ENCODE peak calls at places on chromosomes 3 and 15, in five cellular contexts. S is psoas muscle, L is astrocyte, O is lower lobe of right lung, D is breast epithelium. F is an unnamed sample.
A peak's percentile ranks its signal among the peaks of the same experiment; 100 is the strongest.

GRCh38 chr15:79896634-79897379 is at the start of gene MTHFS:
- DNase-seq in S (peak; percentile 89), L (peak; percentile 59), O (peak; percentile 91), D (peak; percentile 60), F (peak; percentile 90)

GRCh38 chr3:18199757-18200156 is 225.4 kb downstream of the SATB1 start:
- DNase-seq in S (no peak), L (no peak), O (no peak), D (no peak), F (no peak)

GRCh38 chr15:33132722-33133345 is 61.7 kb downstream of the FMN1 start:
- DNase-seq in S (no peak), L (peak; percentile 41), O (no peak), D (peak; percentile 65), F (no peak)

GRCh38 chr15:98076021-98076816 is 115.7 kb downstream of the ARRDC4 start:
- DNase-seq in S (no peak), L (peak; percentile 17), O (peak; percentile 69), D (no peak), F (no peak)

GRCh38 chr15:61659571-61660190 is 400.6 kb downstream of the VPS13C start:
- DNase-seq in S (no peak), L (no peak), O (no peak), D (no peak), F (no peak)

GRCh38 chr3:42544492-42545283 is 37.1 kb downstream of the SEC22C start:
- DNase-seq in S (no peak), L (no peak), O (peak; percentile 81), D (peak; percentile 61), F (no peak)

GRCh38 chr15:31197497-31198414 is 96.2 kb upstream of the TRPM1 start:
- DNase-seq in S (no peak), L (no peak), O (peak; percentile 76), D (no peak), F (no peak)

GRCh38 chr3:70606018-70606417 is 293.6 kb upstream of the MDFIC2 start:
- DNase-seq in S (no peak), L (peak; percentile 23), O (no peak), D (no peak), F (no peak)

GRCh38 chr15:69585937-69586336 is 133.3 kb downstream of the RPLP1 start:
- DNase-seq in S (no peak), L (no peak), O (no peak), D (no peak), F (no peak)

GRCh38 chr15:44532689-44533088 is 4.3 kb upstream of the EIF3J start:
- DNase-seq in S (no peak), L (no peak), O (no peak), D (no peak), F (no peak)

DNA sequence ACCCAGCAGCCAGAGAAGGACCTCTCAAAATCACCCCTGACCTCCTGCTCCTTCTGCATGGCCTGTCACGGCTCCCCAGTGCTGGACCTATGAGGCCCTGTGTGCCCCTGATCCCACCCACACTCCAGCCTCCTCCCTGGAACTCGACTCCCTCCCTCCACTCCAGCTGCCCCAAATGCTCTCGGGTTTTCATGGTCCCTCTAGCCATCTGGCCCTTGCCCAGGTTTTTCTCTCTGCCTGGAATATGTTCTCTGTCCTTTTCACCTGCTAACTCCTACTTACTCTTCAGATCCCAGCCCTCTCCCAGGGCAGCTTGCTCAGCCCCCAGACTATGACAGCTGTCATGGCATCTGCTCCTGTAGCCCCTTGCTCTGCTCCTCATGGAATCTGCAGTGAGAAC is 30.3 kb upstream of the RPL29 start:
- DNase-seq in S (peak; percentile 77), L (no peak), O (no peak), D (no peak), F (no peak)
- H3K27ac ChIP-seq in S (peak overlapping the region; percentile 92), L (no peak overlapping the region), O (no peak overlapping the region), D (no peak overlapping the region), F (no peak overlapping the region)

DNA sequence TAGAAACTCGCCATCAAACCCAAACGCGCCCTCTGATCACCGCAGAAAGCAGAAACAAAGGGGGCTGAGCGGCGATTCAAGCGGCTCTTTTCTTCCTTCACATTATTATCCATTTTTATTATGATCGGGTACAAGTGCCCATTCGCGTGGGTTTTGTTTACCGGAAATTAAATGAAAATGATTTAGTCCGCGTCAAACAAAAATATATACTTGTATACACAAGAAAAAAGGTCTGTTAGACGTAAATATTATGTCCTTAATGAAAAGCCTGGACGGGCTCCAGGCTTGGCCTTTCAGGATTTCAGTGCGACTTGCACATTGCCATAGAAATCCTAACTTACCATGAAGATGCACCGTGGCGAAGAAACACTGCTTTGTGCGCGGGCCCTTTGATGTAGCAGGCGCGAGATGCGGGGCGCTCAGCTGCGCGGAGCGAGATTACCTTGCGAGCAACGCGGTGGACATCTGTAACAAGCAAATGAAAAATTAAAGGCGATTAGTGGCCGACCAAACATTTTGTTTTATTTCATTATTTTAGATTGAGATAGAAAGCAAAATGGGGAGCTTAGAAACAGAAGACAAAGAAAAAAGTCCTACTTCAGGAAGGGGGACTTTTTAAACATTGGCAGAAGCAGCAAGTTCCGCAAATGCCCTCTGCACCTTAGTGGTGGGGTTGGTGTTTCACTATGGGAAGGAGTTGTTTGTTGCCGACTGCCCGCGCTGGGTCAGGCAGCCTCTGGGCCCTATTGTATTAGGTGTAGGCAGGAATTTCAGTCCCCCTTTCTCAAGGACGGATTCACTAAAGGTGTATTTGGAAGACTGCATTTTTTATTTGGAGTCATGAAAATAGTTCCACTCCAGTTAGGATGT is 17.7 kb downstream of the ZIC4 start:
- DNase-seq in S (no peak), L (no peak), O (no peak), D (no peak), F (no peak)
- H3K4me3 ChIP-seq in S (no peak overlapping the region), L (peak overlapping the region; percentile 12), O (no peak overlapping the region), D (no peak overlapping the region), F (no peak overlapping the region)

GRCh38 chr3:15630646-15631350 is 29.3 kb downstream of the BTD start:
- DNase-seq in S (no peak), L (peak; percentile 78), O (no peak), D (no peak), F (no peak)
- H3K27ac ChIP-seq in S (peak overlapping the region; percentile 95), L (peak overlapping the region; percentile 91), O (no peak overlapping the region), D (peak overlapping the region; percentile 53), F (no peak overlapping the region)

DNA sequence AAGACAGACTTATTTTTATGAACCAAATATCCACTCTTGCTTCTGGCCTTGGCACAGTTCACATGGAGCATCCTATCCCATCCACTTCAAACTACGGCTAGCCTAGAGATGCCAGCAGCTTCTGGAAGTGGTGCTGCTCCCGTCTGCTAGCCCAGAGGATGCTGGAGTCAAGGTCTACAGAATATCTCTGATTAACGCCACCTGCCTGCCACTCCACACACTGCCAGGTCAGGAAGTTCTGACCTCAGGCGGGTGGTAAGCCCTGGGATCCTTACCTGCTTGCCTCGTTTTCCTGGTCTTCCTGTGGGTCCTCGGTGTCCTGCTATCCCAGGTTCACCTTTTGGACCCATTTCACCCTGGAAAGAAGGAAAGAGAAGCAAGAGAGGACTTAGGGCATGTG is 42.9 kb downstream of the EAF1 start:
- DNase-seq in S (no peak), L (no peak), O (no peak), D (no peak), F (no peak)
- H3K4me3 ChIP-seq in S (no peak overlapping the region), L (no peak overlapping the region), O (no peak overlapping the region), D (no peak overlapping the region), F (no peak overlapping the region)

GRCh38 chr3:57952651-57953050 is 55.6 kb upstream of the FLNB start:
- DNase-seq in S (no peak), L (no peak), O (no peak), D (no peak), F (peak; percentile 13)
- H3K27ac ChIP-seq in S (peak overlapping the region; percentile 74), L (peak overlapping the region; percentile 80), O (no peak overlapping the region), D (peak overlapping the region; percentile 85), F (peak overlapping the region; percentile 88)

GRCh38 chr15:81301385-81301784 is 22.6 kb downstream of the STARD5 start:
- DNase-seq in S (no peak), L (no peak), O (no peak), D (no peak), F (no peak)
- H3K4me3 ChIP-seq in S (no peak overlapping the region), L (no peak overlapping the region), O (peak overlapping the region; percentile 59), D (no peak overlapping the region), F (no peak overlapping the region)

GRCh38 chr3:33131328-33132018 is 17.7 kb downstream of the CRTAP start:
- DNase-seq in S (no peak), L (peak; percentile 58), O (no peak), D (no peak), F (no peak)

GRCh38 chr3:33130144-33130543 is 16.3 kb downstream of the CRTAP start:
- DNase-seq in S (no peak), L (no peak), O (no peak), D (no peak), F (no peak)

GRCh38 chr3:33132019-33132360 is 18.2 kb downstream of the CRTAP start:
- DNase-seq in S (no peak), L (no peak), O (no peak), D (no peak), F (no peak)

GRCh38 chr3:33137691-33138090 is 23.9 kb downstream of the CRTAP start:
- DNase-seq in S (no peak), L (no peak), O (no peak), D (no peak), F (no peak)

DNA sequence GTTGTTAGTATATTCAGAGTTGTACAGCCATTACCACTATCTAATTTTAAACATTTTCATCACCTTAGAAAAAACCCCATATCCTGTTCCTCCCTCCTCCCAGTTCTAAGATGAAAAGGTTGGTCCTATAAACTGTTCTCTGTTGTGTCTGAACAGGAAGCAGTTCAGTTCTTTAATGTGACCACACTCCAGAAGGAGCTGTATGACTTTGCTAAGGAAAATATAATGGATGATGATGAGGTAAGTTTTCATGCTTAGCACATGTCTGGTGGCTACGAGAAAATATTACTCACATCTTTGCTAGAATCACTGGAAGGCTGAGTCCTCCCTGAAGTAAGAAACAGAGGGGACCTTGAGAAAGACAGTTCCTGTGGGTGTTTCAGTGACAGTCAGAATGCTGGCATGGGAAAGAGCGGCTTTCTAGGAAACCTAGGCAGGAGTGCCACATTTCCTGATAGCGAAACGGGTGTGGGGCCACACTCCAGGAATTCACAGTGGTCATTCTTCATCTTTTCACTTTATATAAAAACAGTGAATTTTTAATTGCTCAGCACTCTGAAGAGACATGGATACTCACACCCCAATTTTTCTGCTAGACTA is 20.3 kb downstream of the CRTAP start:
- DNase-seq in S (no peak), L (peak; percentile 59), O (no peak), D (no peak), F (no peak)
- H3K27ac ChIP-seq in S (no peak overlapping the region), L (peak overlapping the region; percentile 39), O (no peak overlapping the region), D (no peak overlapping the region), F (no peak overlapping the region)

GRCh38 chr3:39146611-39147373 is 6.6 kb downstream of the CSRNP1 start:
- DNase-seq in S (peak; percentile 93), L (peak; percentile 98), O (peak; percentile 81), D (peak; percentile 74), F (peak; percentile 94)

GRCh38 chr3:39147711-39148115 is 5.7 kb downstream of the CSRNP1 start:
- DNase-seq in S (peak; percentile 66), L (peak; percentile 30), O (no peak), D (peak; percentile 17), F (no peak)

GRCh38 chr3:39144748-39145380 is 8.5 kb downstream of the CSRNP1 start:
- DNase-seq in S (no peak), L (no peak), O (no peak), D (no peak), F (no peak)

GRCh38 chr3:39147374-39147709 is 6.0 kb downstream of the CSRNP1 start:
- DNase-seq in S (no peak), L (no peak), O (no peak), D (no peak), F (no peak)

DNA sequence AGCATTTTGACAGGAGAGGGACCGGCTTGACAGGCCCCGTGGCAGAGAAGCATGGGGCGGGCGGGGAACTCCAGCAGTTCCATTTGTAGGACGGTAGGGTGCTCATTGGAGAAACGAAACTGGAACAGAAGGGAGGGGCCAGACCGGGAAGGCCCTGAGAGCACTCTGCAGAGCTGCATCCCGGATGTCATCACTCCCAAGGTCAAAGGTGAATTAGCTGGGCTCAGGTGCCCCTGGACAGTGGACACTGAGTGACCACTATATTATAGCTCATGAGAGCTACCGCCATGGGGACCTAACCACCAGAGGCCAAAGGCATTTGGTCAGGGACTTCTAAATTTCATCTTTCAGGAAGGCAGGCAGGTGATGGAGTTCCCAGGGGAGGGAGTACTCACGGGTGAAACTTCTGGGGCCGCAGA is 7.3 kb downstream of the CSRNP1 start:
- DNase-seq in S (no peak), L (no peak), O (peak; percentile 78), D (no peak), F (no peak)
- H3K4me3 ChIP-seq in S (no peak overlapping the region), L (peak overlapping the region; percentile 22), O (peak overlapping the region; percentile 17), D (no peak overlapping the region), F (no peak overlapping the region)

F was measured in aorta.